ENCODE peak calls at places on chromosomes 7 and 10, in seven cellular contexts. D is LoVo; W is HEK293T; N is GM13977; Z is activated gamma-delta T cell treated with anti-CD3 and anti-CD28 coated beads, Interleukin-2, amount 50 U/mL, for 16 hours; L is mammary epithelial cell; Q is C1 segment of cervical spinal cord. K is an unnamed sample.

GRCh38 chr10:43216931-43217562 is 49.8 kb downstream of the RASGEF1A start:
- DNase-seq in D (no peak), Q (no peak), L (no peak), Z (no peak), N (no peak), W (no peak), K (no peak)

GRCh38 chr7:157468221-157469111 is 131.7 kb downstream of the DNAJB6 start:
- DNase-seq in Q (no peak), W (no peak), N (no peak), D (no peak), L (no peak), Z (no peak), K (no peak)

GRCh38 chr7:134463751-134464150 is 4.9 kb upstream of the AKR1B1 start:
- DNase-seq in Q (no peak), W (no peak), N (no peak), D (no peak), L (no peak), Z (no peak), K (no peak)

GRCh38 chr10:114350751-114351150 is 53.6 kb downstream of the AFAP1L2 start:
- DNase-seq in D (no peak), Q (no peak), L (no peak), N (no peak), W (no peak), Z (no peak), K (no peak)

GRCh38 chr7:16428672-16429071 is 7.3 kb upstream of the CRPPA start:
- DNase-seq in Q (no peak), W (no peak), Z (no peak), N (no peak), D (peak; percentile 38), L (no peak), K (no peak)

GRCh38 chr7:127419196-127419595 is 26.7 kb upstream of the ZNF800 start:
- DNase-seq in Z (no peak), N (no peak), L (no peak), W (no peak), Q (no peak), D (no peak), K (no peak)

GRCh38 chr10:62543981-62544380 is 169.8 kb downstream of the ZNF365 start:
- DNase-seq in L (no peak), D (no peak), Q (no peak), N (no peak), W (no peak), Z (no peak), K (no peak)

GRCh38 chr10:4527281-4527960 is 298.6 kb upstream of the AKR1E2 start:
- DNase-seq in W (no peak), Z (no peak), L (peak; percentile 75), N (no peak), D (peak; percentile 20), Q (no peak), K (no peak)

GRCh38 chr10:117168135-117168674 is 29.1 kb upstream of the KCNK18 start:
- DNase-seq in N (peak; percentile 91), D (peak; percentile 65), Z (peak; percentile 31), L (peak; percentile 13), Q (peak; percentile 50), W (peak; percentile 90), K (peak; percentile 88)

GRCh38 chr10:4033341-4033896 is 248.4 kb upstream of the KLF6 start:
- DNase-seq in D (no peak), Z (no peak), Q (no peak), L (no peak), W (no peak), N (peak; percentile 77), K (peak; percentile 67)

GRCh38 chr10:86349474-86349873 is 17.1 kb downstream of the GRID1 start:
- DNase-seq in N (peak; percentile 48), Q (peak; percentile 9), L (no peak), D (no peak), Z (no peak), W (peak; percentile 68), K (no peak)

GRCh38 chr7:81887098-81887497 is 117.3 kb upstream of the HGF start:
- DNase-seq in D (no peak), Z (no peak), N (no peak), W (no peak), L (no peak), Q (no peak), K (no peak)

GRCh38 chr7:1268076-1268815 is 35.6 kb downstream of the UNCX start:
- DNase-seq in W (no peak), Q (no peak), D (no peak), L (no peak), Z (no peak), N (no peak), K (no peak)

GRCh38 chr7:24255139-24255538 is 28.9 kb upstream of the NPY start:
- DNase-seq in W (no peak), N (no peak), Q (no peak), L (no peak), Z (no peak), D (no peak), K (no peak)

GRCh38 chr7:111266613-111267012 is 175.7 kb downstream of the LRRN3 start:
- DNase-seq in Q (no peak), N (no peak), L (no peak), Z (no peak), D (no peak), W (no peak), K (no peak)

GRCh38 chr10:70472799-70473452 is 5.6 kb upstream of the PALD1 start:
- DNase-seq in L (no peak), Q (no peak), N (no peak), W (no peak), Z (no peak), D (no peak), K (no peak)

GRCh38 chr10:118107040-118107439 is 60.3 kb upstream of the RAB11FIP2 start:
- DNase-seq in N (no peak), Z (no peak), L (peak; percentile 36), Q (no peak), W (no peak), D (no peak), K (no peak)

GRCh38 chr10:30051220-30051619 is 8.2 kb downstream of the JCAD start:
- DNase-seq in Q (no peak), L (no peak), Z (no peak), D (no peak), N (no peak), W (no peak), K (no peak)

GRCh38 chr10:71344916-71345557 is 26.0 kb downstream of the SLC29A3 start:
- DNase-seq in N (no peak), W (no peak), Q (no peak), Z (no peak), D (no peak), L (no peak), K (no peak)

GRCh38 chr10:98748298-98748697 is 301.6 kb upstream of the HPS1 start:
- DNase-seq in Z (no peak), D (peak; percentile 21), L (peak; percentile 23), N (peak; percentile 23), W (peak; percentile 28), Q (no peak), K (peak; percentile 23)

GRCh38 chr10:84845628-84846261 is 517.4 kb downstream of the CCSER2 start:
- DNase-seq in L (no peak), N (no peak), Q (no peak), Z (no peak), W (no peak), D (no peak), K (no peak)

GRCh38 chr10:32131388-32131787 is 75.2 kb upstream of the KIF5B start:
- DNase-seq in Z (no peak), Q (no peak), W (no peak), N (no peak), D (peak; percentile 49), L (no peak), K (no peak)

GRCh38 chr7:101238226-101239182 is 902 bp upstream of the CLDN15 start:
- DNase-seq in L (no peak), W (no peak), Q (no peak), Z (no peak), N (no peak), D (no peak), K (peak; percentile 2)

GRCh38 chr10:50464004-50464409 is 159.7 kb downstream of the SGMS1 start:
- DNase-seq in L (no peak), Z (no peak), N (no peak), Q (no peak), D (no peak), W (no peak), K (no peak)

GRCh38 chr7:17523813-17524741 is 225.6 kb downstream of the AHR start:
- DNase-seq in D (peak; percentile 87), Q (no peak), L (peak; percentile 96), Z (no peak), N (no peak), W (no peak), K (no peak)

GRCh38 chr10:13613519-13613918 is 26.8 kb downstream of the PRPF18 start:
- DNase-seq in L (no peak), Z (no peak), D (no peak), Q (peak; percentile 4), N (no peak), W (no peak), K (no peak)

GRCh38 chr7:27277628-27278027 is 35.0 kb downstream of the EVX1 start:
- DNase-seq in Z (no peak), Q (no peak), L (peak; percentile 84), W (no peak), D (peak; percentile 90), N (no peak), K (no peak)

GRCh38 chr7:93987297-93987696 is 16.9 kb downstream of the BET1 start:
- DNase-seq in Z (no peak), N (no peak), L (no peak), Q (no peak), D (no peak), W (no peak), K (no peak)

K was measured in GM20000.